ENCODE peak calls at places on chromosomes 13 and 19, in five cellular contexts. One of them, this sample, is unnamed.

GRCh38 chr19:43950834-43951626 is at the start of gene ZNF221:
- DNase-seq in iPS DF 19.7: peak; percentile 98
- DNase-seq in hippocampal formation: peak; percentile 88
- DNase-seq in amygdala: peak; percentile 84
- DNase-seq in CD4-positive, CD25-positive, alpha-beta regulatory T cell: peak; percentile 36
- DNase-seq in this sample: peak; percentile 96

GRCh38 chr19:36604656-36605100 is 435 bp upstream of the ZNF382 start:
- DNase-seq in iPS DF 19.7: no peak
- DNase-seq in hippocampal formation: peak; percentile 45
- DNase-seq in amygdala: peak; percentile 65
- DNase-seq in CD4-positive, CD25-positive, alpha-beta regulatory T cell: peak; percentile 81
- DNase-seq in this sample: no peak

GRCh38 chr13:75415720-75416119 is 66.2 kb downstream of the TBC1D4 start:
- DNase-seq in iPS DF 19.7: no peak
- DNase-seq in hippocampal formation: no peak
- DNase-seq in amygdala: no peak
- DNase-seq in CD4-positive, CD25-positive, alpha-beta regulatory T cell: no peak
- DNase-seq in this sample: no peak

GRCh38 chr19:35715981-35716734 is 1.6 kb upstream of the KMT2B start:
- DNase-seq in iPS DF 19.7: no peak
- DNase-seq in hippocampal formation: no peak
- DNase-seq in amygdala: no peak
- DNase-seq in CD4-positive, CD25-positive, alpha-beta regulatory T cell: peak; percentile 31
- DNase-seq in this sample: no peak

GRCh38 chr13:111177803-111178389 is 62.8 kb downstream of the ARHGEF7 start:
- DNase-seq in iPS DF 19.7: no peak
- DNase-seq in hippocampal formation: no peak
- DNase-seq in amygdala: no peak
- DNase-seq in CD4-positive, CD25-positive, alpha-beta regulatory T cell: no peak
- DNase-seq in this sample: no peak

GRCh38 chr19:40398417-40399056 is 8.6 kb upstream of the HIPK4 start:
- DNase-seq in iPS DF 19.7: peak; percentile 67
- DNase-seq in hippocampal formation: no peak
- DNase-seq in amygdala: peak; percentile 21
- DNase-seq in CD4-positive, CD25-positive, alpha-beta regulatory T cell: peak; percentile 54
- DNase-seq in this sample: peak; percentile 82

GRCh38 chr19:48491793-48492123 is 19.9 kb downstream of the LMTK3 start:
- DNase-seq in iPS DF 19.7: no peak
- DNase-seq in hippocampal formation: no peak
- DNase-seq in amygdala: no peak
- DNase-seq in CD4-positive, CD25-positive, alpha-beta regulatory T cell: no peak
- DNase-seq in this sample: peak; percentile 88

GRCh38 chr13:45325806-45326205 is 15.2 kb downstream of the TPT1 start:
- DNase-seq in iPS DF 19.7: no peak
- DNase-seq in hippocampal formation: no peak
- DNase-seq in amygdala: peak; percentile 52
- DNase-seq in CD4-positive, CD25-positive, alpha-beta regulatory T cell: no peak
- DNase-seq in this sample: no peak

GRCh38 chr13:72920097-72920496 is 138.2 kb downstream of the PIBF1 start:
- DNase-seq in iPS DF 19.7: no peak
- DNase-seq in hippocampal formation: no peak
- DNase-seq in amygdala: no peak
- DNase-seq in CD4-positive, CD25-positive, alpha-beta regulatory T cell: no peak
- DNase-seq in this sample: no peak

GRCh38 chr13:29582171-29582570 is 13.3 kb downstream of the SLC7A1 start:
- DNase-seq in iPS DF 19.7: no peak
- DNase-seq in hippocampal formation: no peak
- DNase-seq in amygdala: no peak
- DNase-seq in CD4-positive, CD25-positive, alpha-beta regulatory T cell: no peak
- DNase-seq in this sample: no peak

GRCh38 chr19:8500158-8500557 is 2.3 kb downstream of the PRAM1 start:
- DNase-seq in iPS DF 19.7: no peak
- DNase-seq in hippocampal formation: no peak
- DNase-seq in amygdala: no peak
- DNase-seq in CD4-positive, CD25-positive, alpha-beta regulatory T cell: no peak
- DNase-seq in this sample: no peak

GRCh38 chr19:4386038-4386782 is 14.1 kb downstream of the SH3GL1 start:
- DNase-seq in iPS DF 19.7: no peak
- DNase-seq in hippocampal formation: peak; percentile 56
- DNase-seq in amygdala: peak; percentile 35
- DNase-seq in CD4-positive, CD25-positive, alpha-beta regulatory T cell: no peak
- DNase-seq in this sample: no peak

GRCh38 chr19:56217039-56217949 is 15.2 kb downstream of the ZSCAN5C start:
- DNase-seq in iPS DF 19.7: peak; percentile 25
- DNase-seq in hippocampal formation: no peak
- DNase-seq in amygdala: no peak
- DNase-seq in CD4-positive, CD25-positive, alpha-beta regulatory T cell: no peak
- DNase-seq in this sample: peak; percentile 25

GRCh38 chr19:7428651-7429113 is 60.2 kb downstream of the PEX11G start:
- DNase-seq in iPS DF 19.7: no peak
- DNase-seq in hippocampal formation: no peak
- DNase-seq in amygdala: no peak
- DNase-seq in CD4-positive, CD25-positive, alpha-beta regulatory T cell: no peak
- DNase-seq in this sample: no peak

GRCh38 chr13:30857018-30857417 is 49.1 kb upstream of the MEDAG start:
- DNase-seq in iPS DF 19.7: no peak
- DNase-seq in hippocampal formation: no peak
- DNase-seq in amygdala: no peak
- DNase-seq in CD4-positive, CD25-positive, alpha-beta regulatory T cell: no peak
- DNase-seq in this sample: no peak

GRCh38 chr13:43157796-43158195 is 134.4 kb downstream of the DNAJC15 start:
- DNase-seq in iPS DF 19.7: no peak
- DNase-seq in hippocampal formation: no peak
- DNase-seq in amygdala: no peak
- DNase-seq in CD4-positive, CD25-positive, alpha-beta regulatory T cell: no peak
- DNase-seq in this sample: no peak

This sample was measured in iPS DF 6.9.